ENCODE peak calls at places on chromosomes 13 and 19, in four cellular contexts. Q, I, Y and S are unnamed samples.
A peak's percentile ranks its signal among the peaks of the same experiment; 100 is the strongest.

GRCh38 chr13:30847697-30848307 is 58.3 kb upstream of the MEDAG start:
- DNase-seq in I (peak; percentile 61), Q (no peak), Y (peak; percentile 99), S (no peak)

GRCh38 chr13:42615691-42616090 is 41.7 kb downstream of the TNFSF11 start:
- DNase-seq in I (no peak), Q (no peak), Y (peak; percentile 18), S (peak; percentile 3)

GRCh38 chr19:37931941-37932655 is 25.1 kb downstream of the SIPA1L3 start:
- DNase-seq in I (peak; percentile 95), Q (peak; percentile 98), Y (peak; percentile 78), S (peak; percentile 99)

GRCh38 chr13:23715762-23716235 is 145.6 kb downstream of the TNFRSF19 start:
- DNase-seq in Q (peak; percentile 43), I (no peak), Y (no peak), S (no peak)

GRCh38 chr19:10962863-10963262 is 2.0 kb downstream of the SMARCA4 start:
- DNase-seq in Y (no peak), I (no peak), Q (no peak), S (no peak)

GRCh38 chr19:3365447-3366103 is 808 bp upstream of the NFIC start:
- DNase-seq in Y (peak; percentile 66), Q (peak; percentile 29), I (peak; percentile 54), S (no peak)

GRCh38 chr13:30927595-30927994 is 4.9 kb upstream of the TEX26 start:
- DNase-seq in Q (no peak), I (no peak), Y (no peak), S (no peak)

GRCh38 chr19:14449321-14449720 is 16.2 kb downstream of the PKN1 start:
- DNase-seq in I (no peak), Y (no peak), Q (no peak), S (peak; percentile 85)

GRCh38 chr19:50827476-50827875 is 3.9 kb upstream of the KLK1 start:
- DNase-seq in I (no peak), Q (no peak), Y (no peak), S (no peak)

GRCh38 chr19:49210108-49210900 is 52.7 kb downstream of the TRPM4 start:
- DNase-seq in Q (peak; percentile 34), I (no peak), Y (no peak), S (no peak)

GRCh38 chr13:88395804-88396203 is 724.6 kb downstream of the SLITRK5 start:
- DNase-seq in Q (no peak), Y (no peak), I (no peak), S (no peak)

GRCh38 chr13:46660408-46660807 is 107.4 kb downstream of the LRCH1 start:
- DNase-seq in I (no peak), Q (no peak), Y (no peak), S (no peak)